ENCODE peak calls at places on chromosomes 2 and 18, in eight cellular contexts. A is HepG2, G is spleen, N is body of pancreas, H is cardiac muscle cell, F is left ventricle myocardium inferior, Q is hepatocyte, B is adrenal gland. W is an unnamed sample.

GRCh38 chr2:95006661-95007060 is 18.8 kb upstream of the MAL start:
- DNase-seq in A (no peak), G (peak; percentile 27), N (no peak), H (no peak), F (no peak), Q (no peak), B (no peak), W (no peak)

GRCh38 chr2:152247337-152247695 is 71.8 kb upstream of the STAM2 start:
- DNase-seq in A (no peak), G (no peak), N (no peak), H (no peak), F (no peak), Q (no peak), B (no peak), W (peak; percentile 66)

GRCh38 chr2:189233527-189233926 is 54.0 kb upstream of the COL5A2 start:
- DNase-seq in A (no peak), G (no peak), N (no peak), H (peak; percentile 22), F (no peak), Q (no peak), B (no peak), W (peak; percentile 87)

GRCh38 chr2:158845869-158846268 is 50.8 kb downstream of the DAPL1 start:
- DNase-seq in A (no peak), G (no peak), N (no peak), H (peak; percentile 25), F (no peak), Q (no peak), B (no peak), W (peak; percentile 61)

GRCh38 chr2:47300081-47300480 is 102.9 kb upstream of the MSH2 start:
- DNase-seq in A (no peak), G (no peak), N (no peak), H (no peak), F (no peak), Q (no peak), B (no peak), W (no peak)

GRCh38 chr18:77547757-77548156 is 298.1 kb downstream of the GALR1 start:
- DNase-seq in A (no peak), G (no peak), N (peak; percentile 58), H (no peak), F (peak; percentile 64), Q (peak; percentile 34), B (no peak), W (no peak)

GRCh38 chr2:98118161-98118560 is 31.2 kb downstream of the VWA3B start:
- DNase-seq in A (no peak), G (no peak), N (no peak), H (peak; percentile 70), F (no peak), Q (no peak), B (no peak), W (peak; percentile 27)

GRCh38 chr2:144546933-144547332 is 27.0 kb upstream of the ZEB2 start:
- DNase-seq in A (no peak), G (no peak), N (no peak), H (no peak), F (no peak), Q (no peak), B (no peak), W (no peak)

GRCh38 chr2:108884629-108885028 is 98.1 kb downstream of the CCDC138 start:
- DNase-seq in A (no peak), G (no peak), N (no peak), H (peak; percentile 4), F (no peak), Q (no peak), B (no peak), W (peak; percentile 15)

GRCh38 chr18:35376393-35376741 is 770 bp downstream of the ZNF396 start:
- DNase-seq in A (no peak), G (peak; percentile 90), N (peak; percentile 28), H (peak; percentile 2), F (peak; percentile 22), Q (peak; percentile 30), B (no peak), W (no peak)

GRCh38 chr2:97748397-97748796 is 35.0 kb downstream of the ZAP70 start:
- DNase-seq in A (peak; percentile 67), G (peak; percentile 79), N (no peak), H (peak; percentile 32), F (peak; percentile 47), Q (peak; percentile 27), B (no peak), W (no peak)

GRCh38 chr2:8658064-8658862 is 23.6 kb upstream of the ID2 start:
- DNase-seq in A (no peak), G (no peak), N (no peak), H (no peak), F (no peak), Q (no peak), B (no peak), W (no peak)

GRCh38 chr18:41113885-41114482 is 841.0 kb upstream of the PIK3C3 start:
- DNase-seq in A (no peak), G (no peak), N (no peak), H (peak; percentile 93), F (no peak), Q (no peak), B (no peak), W (peak; percentile 38)

GRCh38 chr2:38032946-38033345 is 43.0 kb downstream of the CYP1B1 start:
- DNase-seq in A (no peak), G (no peak), N (no peak), H (no peak), F (no peak), Q (no peak), B (no peak), W (no peak)

GRCh38 chr18:8303151-8303770 is 306.0 kb upstream of the RAB12 start:
- DNase-seq in A (no peak), G (no peak), N (no peak), H (no peak), F (no peak), Q (no peak), B (no peak), W (no peak)

GRCh38 chr18:12993439-12993838 is 2.3 kb downstream of the CEP192 start:
- DNase-seq in A (no peak), G (no peak), N (no peak), H (no peak), F (no peak), Q (no peak), B (no peak), W (no peak)

GRCh38 chr2:109722026-109722425 is 72.1 kb upstream of the RGPD5 start:
- DNase-seq in A (no peak), G (no peak), N (peak; percentile 17), H (no peak), F (peak; percentile 26), Q (peak; percentile 53), B (no peak), W (peak; percentile 68)

DNA sequence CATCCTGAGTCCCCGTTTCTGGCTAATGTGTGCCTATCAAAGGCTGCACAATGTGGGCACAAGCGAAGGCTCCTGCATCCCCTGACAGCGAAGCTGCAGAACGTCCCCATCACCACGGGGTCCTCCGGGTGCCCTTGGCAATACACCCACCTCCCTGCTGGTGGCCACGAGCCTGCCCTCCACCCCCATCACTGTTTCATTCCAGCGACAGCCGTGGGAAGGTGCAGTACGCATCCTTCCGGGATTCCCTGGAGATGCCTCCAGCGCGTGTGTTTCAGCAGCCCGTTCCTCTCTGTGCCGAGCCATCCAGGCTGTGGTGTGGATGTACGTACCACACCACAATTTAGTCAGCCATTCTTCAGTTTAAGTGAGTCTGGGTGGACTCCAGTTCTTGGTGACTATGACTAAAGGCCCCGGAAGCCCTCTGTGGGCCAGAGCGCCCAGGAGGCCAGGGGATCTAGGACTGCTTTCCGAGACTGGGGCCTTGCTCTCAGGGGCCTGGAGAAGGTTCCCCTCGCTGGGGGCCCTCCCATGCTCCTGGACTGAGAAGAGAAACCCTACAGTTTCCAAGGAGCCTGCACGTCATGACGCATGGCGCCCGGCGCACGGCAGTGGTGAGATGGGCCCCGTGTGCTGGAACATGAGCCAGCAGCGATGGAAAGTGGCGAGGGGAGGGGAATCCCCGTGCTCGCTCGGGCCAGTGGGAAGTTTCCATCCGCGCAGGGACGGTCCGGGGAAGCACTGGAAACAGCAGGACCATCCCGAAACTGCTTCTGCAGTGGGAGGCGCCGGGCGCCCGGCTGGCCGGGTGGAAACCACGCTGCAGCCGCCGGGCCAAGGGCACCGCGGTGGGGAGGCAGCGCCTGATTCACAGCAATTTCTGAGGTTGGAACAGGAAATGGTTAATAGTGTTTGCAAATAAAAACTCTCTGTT is 4.6 kb upstream of the PDCD1 start:
- DNase-seq in A (no peak), G (no peak), N (no peak), H (peak; percentile 70), F (peak; percentile 8), Q (no peak), B (no peak), W (no peak)
- H3K27me3 ChIP-seq in A (peaks cover 78% of the 10 kb centered on the region), G (peaks cover 72% of the 10 kb centered on the region), N (no peaks in the 10 kb centered on the region), H (no peaks in the 10 kb centered on the region), F (peaks cover 67% of the 10 kb centered on the region), Q (no peaks in the 10 kb centered on the region), B (peaks cover 19% of the 10 kb centered on the region), W (peaks cover 13% of the 10 kb centered on the region)

GRCh38 chr2:216915548-216916128 is 55.8 kb upstream of the TNP1 start:
- DNase-seq in A (no peak), G (no peak), N (no peak), H (no peak), F (no peak), Q (no peak), B (no peak), W (no peak)

GRCh38 chr2:216911886-216912285 is 52.0 kb upstream of the TNP1 start:
- DNase-seq in A (no peak), G (no peak), N (no peak), H (no peak), F (no peak), Q (no peak), B (no peak), W (peak; percentile 54)

GRCh38 chr2:216916956-216917650 is 57.2 kb upstream of the TNP1 start:
- DNase-seq in A (no peak), G (no peak), N (no peak), H (no peak), F (no peak), Q (no peak), B (no peak), W (peak; percentile 17)

GRCh38 chr2:216911008-216911407 is 51.1 kb upstream of the TNP1 start:
- DNase-seq in A (no peak), G (no peak), N (no peak), H (no peak), F (no peak), Q (no peak), B (no peak), W (no peak)

DNA sequence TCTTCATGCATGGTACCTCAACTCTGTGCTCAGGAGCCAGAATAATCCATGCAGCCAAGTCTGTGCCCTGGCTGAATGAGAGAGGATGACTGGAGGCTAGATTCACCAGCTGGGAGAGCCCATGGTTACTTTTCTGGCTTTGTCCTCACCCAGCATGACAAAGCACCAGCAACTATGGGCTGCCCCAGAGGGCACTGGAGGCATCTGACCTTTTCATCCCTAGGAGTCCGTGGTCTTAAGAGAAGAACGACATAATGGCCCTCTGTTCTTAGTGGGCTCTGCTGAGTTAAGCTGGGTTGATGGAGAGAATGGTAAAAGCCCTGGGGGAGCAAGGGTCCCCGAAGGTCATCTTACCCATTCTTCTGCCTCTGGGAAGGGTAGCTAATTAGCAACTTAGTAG is 54.6 kb upstream of the TNP1 start:
- DNase-seq in A (no peak), G (no peak), N (no peak), H (no peak), F (no peak), Q (no peak), B (no peak), W (no peak)
- TF ChIP-seq CTCF in A (no peak), G (no peak), N (no peak), H (no peak), F (no peak), Q (no peak), B (no peak), W (no peak)

GRCh38 chr2:45014016-45014702 is 4.9 kb upstream of the SIX2 start:
- DNase-seq in A (no peak), G (no peak), N (peak; percentile 53), H (peak; percentile 84), F (peak; percentile 69), Q (peak; percentile 71), B (no peak), W (peak; percentile 50)
- H3K27me3 ChIP-seq in A (peaks cover 53% of the 10 kb centered on the region), G (peaks cover 71% of the 10 kb centered on the region), N (no peaks in the 10 kb centered on the region), H (peaks cover 63% of the 10 kb centered on the region), F (peaks cover 98% of the 10 kb centered on the region), Q (peaks cover 92% of the 10 kb centered on the region), B (peaks cover 51% of the 10 kb centered on the region), W (no peaks in the 10 kb centered on the region)

GRCh38 chr2:238173692-238174091 is 14.9 kb downstream of the ERFE start:
- DNase-seq in A (no peak), G (no peak), N (no peak), H (no peak), F (no peak), Q (no peak), B (no peak), W (no peak)
- TF ChIP-seq CTCF in A (peak; percentile 19), G (no peak), N (no peak), H (no peak), F (no peak), Q (no peak), B (no peak), W (no peak)